ENCODE peak calls at places on chromosomes 5 and 9, in seven cellular contexts. F is bronchial epithelial cell, W is HCT116, B is sigmoid colon, V is GM06990, X is A673, L is colonic mucosa. M is an unnamed sample.

GRCh38 chr5:79183011-79183410 is 52.9 kb upstream of the JMY start:
- DNase-seq in F (peak), W (no peak), B (no peak), V (no peak), X (no peak), L (no peak), M (no peak)

GRCh38 chr5:56251918-56252553 is 18.9 kb upstream of the ANKRD55 start:
- DNase-seq in F (no peak), W (no peak), B (no peak), V (no peak), X (no peak), L (no peak), M (no peak)

GRCh38 chr5:122774861-122775712 is at the start of gene SNX2:
- DNase-seq in F (peak), W (peak), B (peak), V (peak), X (peak), L (peak), M (peak)

GRCh38 chr5:168317521-168318147 is 26.2 kb downstream of the WWC1 start:
- DNase-seq in F (peak), W (peak), B (no peak), V (no peak), X (peak), L (no peak), M (no peak)

GRCh38 chr5:80569961-80570786 is at the start of gene ANKRD34B:
- DNase-seq in F (no peak), W (no peak), B (no peak), V (peak), X (peak), L (no peak), M (peak)

GRCh38 chr5:107937198-107937597 is 266.5 kb upstream of the EFNA5 start:
- DNase-seq in F (no peak), W (no peak), B (no peak), V (no peak), X (no peak), L (no peak), M (no peak)

GRCh38 chr5:146001544-146002185 is 65.3 kb downstream of the SH3RF2 start:
- DNase-seq in F (peak), W (no peak), B (no peak), V (no peak), X (peak), L (no peak), M (no peak)

GRCh38 chr9:86546712-86547111 is 192.5 kb upstream of the TUT7 start:
- DNase-seq in F (no peak), W (no peak), B (no peak), V (no peak), X (peak), L (no peak), M (no peak)

GRCh38 chr5:126884269-126884819 is 107.4 kb downstream of the LMNB1 start:
- DNase-seq in F (peak), W (peak), B (no peak), V (no peak), X (no peak), L (no peak), M (no peak)

GRCh38 chr9:3879315-3879714 is 353.5 kb upstream of the RFX3 start:
- DNase-seq in F (no peak), W (no peak), B (no peak), V (no peak), X (no peak), L (no peak), M (no peak)

GRCh38 chr5:35369965-35370790 is 139.9 kb upstream of the PRLR start:
- DNase-seq in F (no peak), W (no peak), B (no peak), V (no peak), X (no peak), L (no peak), M (no peak)

GRCh38 chr9:115694014-115694413 is 459.6 kb upstream of the PAPPA start:
- DNase-seq in F (peak), W (no peak), B (no peak), V (no peak), X (peak), L (no peak), M (no peak)

GRCh38 chr9:37197158-37198033 is 77.0 kb downstream of the ZCCHC7 start:
- DNase-seq in F (peak), W (no peak), B (no peak), V (peak), X (peak), L (no peak), M (no peak)

GRCh38 chr5:43555895-43556606 is 826 bp downstream of the PAIP1 start:
- DNase-seq in F (peak), W (peak), B (peak), V (peak), X (peak), L (peak), M (peak)

GRCh38 chr5:109567374-109568044 is 122.2 kb upstream of the MAN2A1 start:
- DNase-seq in F (peak), W (no peak), B (no peak), V (no peak), X (peak), L (no peak), M (no peak)

GRCh38 chr9:16031971-16032370 is 479.1 kb downstream of the CCDC171 start:
- DNase-seq in F (no peak), W (no peak), B (no peak), V (no peak), X (no peak), L (no peak), M (no peak)

GRCh38 chr5:139272471-139273321 is 20.8 kb upstream of the MATR3 start:
- DNase-seq in F (peak), W (no peak), B (no peak), V (no peak), X (peak), L (peak), M (no peak)

GRCh38 chr5:2515180-2515809 is 236.2 kb downstream of the IRX2 start:
- DNase-seq in F (no peak), W (no peak), B (no peak), V (no peak), X (no peak), L (no peak), M (no peak)

GRCh38 chr5:173590436-173591299 is 25.8 kb downstream of the BOD1 start:
- DNase-seq in F (no peak), W (no peak), B (no peak), V (no peak), X (no peak), L (no peak), M (no peak)

GRCh38 chr9:3578786-3579185 is 53.0 kb upstream of the RFX3 start:
- DNase-seq in F (peak), W (no peak), B (no peak), V (no peak), X (peak), L (no peak), M (no peak)

GRCh38 chr5:93622240-93622885 is 39.3 kb downstream of the NR2F1 start:
- DNase-seq in F (peak), W (no peak), B (no peak), V (no peak), X (peak), L (no peak), M (no peak)

GRCh38 chr5:35308391-35308790 is 78.1 kb upstream of the PRLR start:
- DNase-seq in F (no peak), W (no peak), B (no peak), V (no peak), X (no peak), L (no peak), M (no peak)

GRCh38 chr5:374631-375335 is 53.3 kb downstream of the AHRR start:
- DNase-seq in F (no peak), W (no peak), B (peak), V (no peak), X (no peak), L (peak), M (peak)

GRCh38 chr9:112331676-112331955 is 1.8 kb downstream of the PTBP3 start:
- DNase-seq in F (peak), W (no peak), B (no peak), V (no peak), X (no peak), L (no peak), M (no peak)

GRCh38 chr5:58235279-58235678 is 224.6 kb downstream of the PLK2 start:
- DNase-seq in F (peak), W (no peak), B (no peak), V (no peak), X (no peak), L (no peak), M (no peak)

GRCh38 chr5:43840424-43841232 is 237.6 kb downstream of the NNT start:
- DNase-seq in F (no peak), W (no peak), B (no peak), V (no peak), X (peak), L (no peak), M (no peak)

GRCh38 chr5:134427540-134428041 is 15.9 kb upstream of the CDKN2AIPNL start:
- DNase-seq in F (no peak), W (no peak), B (no peak), V (no peak), X (peak), L (no peak), M (no peak)

GRCh38 chr9:2043243-2043642 is 28.1 kb downstream of the SMARCA2 start:
- DNase-seq in F (no peak), W (no peak), B (no peak), V (no peak), X (no peak), L (no peak), M (no peak)

GRCh38 chr5:93305984-93306383 is 275.0 kb downstream of the NR2F1-AS1 start:
- DNase-seq in F (peak), W (no peak), B (no peak), V (no peak), X (no peak), L (no peak), M (no peak)

GRCh38 chr9:77016111-77016525 is 3.3 kb upstream of the FOXB2 start:
- DNase-seq in F (no peak), W (no peak), B (no peak), V (no peak), X (no peak), L (no peak), M (no peak)

DNA sequence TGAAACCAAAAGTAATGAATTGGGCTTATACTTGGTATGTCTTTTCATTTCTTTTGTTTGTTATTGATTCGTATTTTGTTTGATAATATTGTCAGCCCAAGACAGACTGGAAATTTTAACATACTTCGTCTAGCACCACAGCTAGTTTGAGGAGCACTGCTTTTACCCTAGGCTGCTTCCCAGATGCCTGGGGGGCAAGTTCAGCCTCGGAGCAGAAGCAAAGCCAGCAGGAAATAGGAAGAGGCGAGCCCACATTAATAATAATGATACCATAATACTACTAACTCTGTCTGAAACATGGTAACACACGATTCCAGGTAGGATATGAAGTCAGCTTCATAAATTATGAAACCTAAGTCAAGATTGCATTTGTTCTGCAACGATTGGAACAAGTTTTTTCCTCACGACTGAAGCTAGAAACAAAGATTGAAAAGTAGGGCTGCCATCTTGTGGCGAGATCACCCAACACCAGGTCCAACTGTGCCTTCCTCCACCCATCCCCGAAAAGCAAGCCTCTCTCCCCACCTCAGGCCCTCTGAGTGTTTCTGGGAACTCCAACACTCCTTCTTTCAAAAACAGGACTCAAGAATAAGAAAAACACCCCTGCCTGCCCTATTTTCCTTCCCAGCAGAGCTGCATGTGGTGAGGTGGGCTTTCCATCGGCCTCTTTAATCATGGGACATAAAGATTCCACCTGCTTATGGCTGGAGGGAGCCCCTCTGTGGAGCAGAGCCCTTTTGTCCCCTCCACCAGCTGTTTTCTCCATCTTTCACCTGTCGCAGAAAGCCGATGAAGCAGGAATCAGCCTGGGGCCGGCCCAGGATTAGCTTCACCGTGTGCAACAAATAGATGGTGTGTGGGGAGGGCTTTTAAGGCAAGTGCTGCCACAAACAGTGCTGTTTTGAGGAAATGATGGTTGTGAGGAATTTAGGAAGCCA is 236.3 kb downstream of the CAAP1 start:
- DNase-seq in F (no peak), W (peak), B (no peak), V (no peak), X (peak), L (no peak), M (no peak)
- TF ChIP-seq CTCF in F (peak), W (no peak), B (peak), V (peak), X (peak), L (no peak), M (peak)

GRCh38 chr9:6194934-6195333 is 20.7 kb upstream of the IL33 start:
- DNase-seq in F (peak), W (no peak), B (no peak), V (no peak), X (no peak), L (no peak), M (no peak)
- TF ChIP-seq CTCF in F (peak), W (no peak), B (no peak), V (peak), X (no peak), L (no peak), M (no peak)

GRCh38 chr9:5274770-5275169 is 29.7 kb downstream of the RLN2 start:
- DNase-seq in F (no peak), W (no peak), B (no peak), V (peak), X (no peak), L (no peak), M (no peak)
- TF ChIP-seq CTCF in F (no peak), W (no peak), B (no peak), V (no peak), X (no peak), L (no peak), M (no peak)

DNA sequence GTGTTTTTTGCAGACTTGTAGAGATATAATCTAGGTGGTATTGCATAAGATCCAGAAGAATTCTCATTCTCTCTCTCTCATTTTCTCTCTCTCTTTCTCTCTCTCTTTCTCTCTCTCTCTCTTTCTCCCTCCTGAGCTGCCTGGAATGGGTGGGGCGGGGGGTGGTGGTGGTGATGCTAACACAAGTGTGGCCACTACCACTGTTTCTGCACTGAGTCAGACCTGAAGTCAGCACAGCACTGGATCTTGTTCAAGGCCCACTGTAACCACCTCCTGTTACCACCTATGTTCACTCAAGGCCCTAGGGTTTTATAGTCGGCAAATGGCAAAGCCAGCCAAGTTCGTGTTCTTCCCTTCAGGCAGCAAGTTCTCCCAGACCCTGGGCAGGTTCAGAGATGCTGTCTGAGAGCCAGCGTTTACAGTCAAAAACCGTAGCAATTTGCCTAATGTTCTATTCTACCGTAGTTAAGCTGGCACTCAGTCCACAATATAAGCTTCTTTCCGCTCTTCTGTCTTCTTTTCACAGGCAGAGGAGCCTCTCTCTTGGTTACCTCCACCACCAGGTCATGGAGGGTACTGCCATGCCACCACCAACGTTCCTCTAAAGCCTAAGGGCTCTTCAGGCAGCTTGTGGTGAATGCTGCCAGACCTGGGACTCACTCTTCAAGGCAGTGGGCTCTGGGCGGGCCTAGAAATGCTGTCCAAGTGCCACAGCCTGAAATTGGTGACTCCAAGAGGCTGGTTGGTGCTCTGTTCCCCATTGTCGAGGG is 235.7 kb upstream of the PRR16 start:
- DNase-seq in F (no peak), W (peak), B (no peak), V (no peak), X (peak), L (no peak), M (no peak)
- TF ChIP-seq CTCF in F (no peak), W (no peak), B (no peak), V (peak), X (no peak), L (no peak), M (no peak)